ENCODE peak calls at places on chromosomes 1 and 21, in nine cellular contexts. Y, G, N, O, L, C, P, H and R are unnamed samples.
A peak's percentile ranks its signal among the peaks of the same experiment; 100 is the strongest.

GRCh38 chr1:29824478-29825273 is 588.4 kb downstream of the PTPRU start:
- DNase-seq in Y (no peak), G (no peak), N (no peak), O (no peak), L (no peak), C (no peak), P (no peak), H (peak; percentile 21), R (no peak)

GRCh38 chr21:39737376-39738000 is 7.5 kb upstream of the IGSF5 start:
- DNase-seq in Y (no peak), G (peak; percentile 4), N (no peak), O (no peak), L (no peak), C (no peak), P (no peak), H (no peak), R (no peak)

GRCh38 chr1:77476460-77476859 is 194.6 kb downstream of the AK5 start:
- DNase-seq in Y (no peak), G (no peak), N (no peak), O (no peak), L (no peak), C (no peak), P (no peak), H (no peak), R (no peak)

GRCh38 chr1:8197493-8198282 is 120.2 kb upstream of the SLC45A1 start:
- DNase-seq in Y (peak; percentile 60), G (peak; percentile 91), N (peak; percentile 93), O (no peak), L (peak; percentile 99), C (peak; percentile 90), P (peak; percentile 26), H (peak; percentile 71), R (peak; percentile 41)

GRCh38 chr1:195934839-195935557 is 673.2 kb downstream of the KCNT2 start:
- DNase-seq in Y (no peak), G (no peak), N (no peak), O (no peak), L (no peak), C (no peak), P (no peak), H (no peak), R (no peak)

GRCh38 chr1:15669074-15669473 is 15.0 kb upstream of the PLEKHM2 start:
- DNase-seq in Y (no peak), G (no peak), N (no peak), O (no peak), L (no peak), C (peak; percentile 37), P (no peak), H (no peak), R (no peak)

GRCh38 chr1:223490256-223490655 is 97.0 kb downstream of the CCDC185 start:
- DNase-seq in Y (no peak), G (no peak), N (no peak), O (no peak), L (no peak), C (no peak), P (no peak), H (no peak), R (no peak)

GRCh38 chr1:205545001-205545919 is 40.8 kb downstream of the CDK18 start:
- DNase-seq in Y (peak; percentile 20), G (no peak), N (no peak), O (no peak), L (peak; percentile 46), C (no peak), P (no peak), H (peak; percentile 54), R (no peak)

GRCh38 chr1:184595609-184596008 is 159.0 kb downstream of the EDEM3 start:
- DNase-seq in Y (no peak), G (peak; percentile 95), N (no peak), O (no peak), L (peak; percentile 64), C (no peak), P (no peak), H (no peak), R (no peak)

GRCh38 chr1:180590889-180591288 is 32.1 kb downstream of the OVAAL start:
- DNase-seq in Y (no peak), G (no peak), N (no peak), O (no peak), L (no peak), C (no peak), P (no peak), H (no peak), R (no peak)

GRCh38 chr1:85243336-85243735 is 16.1 kb downstream of the C1orf52 start:
- DNase-seq in Y (no peak), G (no peak), N (no peak), O (no peak), L (no peak), C (no peak), P (no peak), H (no peak), R (no peak)

GRCh38 chr1:192639607-192640368 is 3.8 kb downstream of the RGS13 start:
- DNase-seq in Y (no peak), G (peak; percentile 50), N (no peak), O (no peak), L (peak; percentile 52), C (no peak), P (no peak), H (no peak), R (no peak)

GRCh38 chr1:115641762-115642167 is at the start of gene VANGL1:
- DNase-seq in Y (peak; percentile 73), G (peak; percentile 76), N (peak; percentile 77), O (peak; percentile 77), L (peak; percentile 58), C (peak; percentile 88), P (peak; percentile 65), H (peak; percentile 75), R (no peak)

GRCh38 chr1:228154685-228155571 is 5.2 kb downstream of the GJC2 start:
- DNase-seq in Y (no peak), G (peak; percentile 63), N (no peak), O (no peak), L (no peak), C (peak; percentile 66), P (no peak), H (peak; percentile 56), R (no peak)

GRCh38 chr1:246629030-246629429 is 62.8 kb downstream of the CNST start:
- DNase-seq in Y (no peak), G (no peak), N (no peak), O (no peak), L (no peak), C (no peak), P (no peak), H (no peak), R (no peak)

GRCh38 chr1:2098839-2099785 is 48.9 kb downstream of the PRKCZ start:
- DNase-seq in Y (no peak), G (no peak), N (no peak), O (no peak), L (no peak), C (peak; percentile 60), P (no peak), H (no peak), R (peak; percentile 83)

GRCh38 chr1:28671254-28671780 is 2.7 kb downstream of the GMEB1 start:
- DNase-seq in Y (no peak), G (no peak), N (no peak), O (no peak), L (no peak), C (no peak), P (no peak), H (no peak), R (no peak)

GRCh38 chr1:195663549-195664280 is 944.5 kb downstream of the KCNT2 start:
- DNase-seq in Y (no peak), G (peak; percentile 90), N (no peak), O (no peak), L (peak; percentile 89), C (no peak), P (no peak), H (no peak), R (peak; percentile 27)

GRCh38 chr1:25727819-25728286 is 72.1 kb upstream of the SELENON start:
- DNase-seq in Y (peak; percentile 61), G (no peak), N (peak; percentile 14), O (peak; percentile 39), L (no peak), C (no peak), P (peak; percentile 80), H (peak; percentile 75), R (peak; percentile 52)

GRCh38 chr1:183234660-183235476 is 48.8 kb downstream of the LAMC2 start:
- DNase-seq in Y (peak; percentile 33), G (peak; percentile 98), N (peak; percentile 99), O (peak; percentile 38), L (peak; percentile 99), C (no peak), P (peak; percentile 69), H (peak; percentile 75), R (peak; percentile 42)